ENCODE peak calls at places on chromosome 13, in six cellular contexts. N is HCT116, R is H1, T is A549, L is HepG2, I is SK-N-SH. O is an unnamed sample.

GRCh38 chr13:70087247-70087646 is 20.4 kb upstream of the ATXN8OS start:
- DNase-seq in N (no peak), R (no peak), T (no peak), L (no peak), I (no peak), O (no peak)

GRCh38 chr13:73938375-73939070 is 195.7 kb downstream of the KLF12 start:
- DNase-seq in N (peak), R (no peak), T (peak), L (no peak), I (no peak), O (no peak)

GRCh38 chr13:107534548-107534947 is 680.8 kb downstream of the LIG4 start:
- DNase-seq in N (no peak), R (no peak), T (no peak), L (no peak), I (no peak), O (no peak)

GRCh38 chr13:76991432-76991795 is 467 bp upstream of the CLN5 start:
- DNase-seq in N (no peak), R (no peak), T (no peak), L (no peak), I (no peak), O (peak)

GRCh38 chr13:73060251-73061160 is 1.7 kb downstream of the KLF5 start:
- DNase-seq in N (no peak), R (no peak), T (no peak), L (no peak), I (peak), O (peak)

GRCh38 chr13:59522652-59523051 is 641.1 kb downstream of the DIAPH3 start:
- DNase-seq in N (no peak), R (no peak), T (no peak), L (no peak), I (no peak), O (no peak)

GRCh38 chr13:98652721-98653470 is 76.0 kb upstream of the STK24 start:
- DNase-seq in N (no peak), R (no peak), T (no peak), L (no peak), I (no peak), O (no peak)

GRCh38 chr13:62046512-62046911 is 630.9 kb upstream of the PCDH20 start:
- DNase-seq in N (no peak), R (no peak), T (no peak), L (no peak), I (peak), O (no peak)

GRCh38 chr13:101941095-101941777 is 460.6 kb downstream of the FGF14 start:
- DNase-seq in N (no peak), R (no peak), T (no peak), L (no peak), I (peak), O (peak)

GRCh38 chr13:50456111-50456510 is 387.4 kb downstream of the DLEU7 start:
- DNase-seq in N (no peak), R (no peak), T (no peak), L (no peak), I (no peak), O (no peak)

GRCh38 chr13:36531746-36532486 is 99.6 kb downstream of the CCNA1 start:
- DNase-seq in N (no peak), R (no peak), T (no peak), L (no peak), I (no peak), O (no peak)

GRCh38 chr13:91406619-91407018 is 8.2 kb downstream of the GPC5 start:
- DNase-seq in N (peak), R (peak), T (peak), L (peak), I (peak), O (peak)

GRCh38 chr13:37270206-37271001 is 164.9 kb upstream of the CSNK1A1L start:
- DNase-seq in N (no peak), R (no peak), T (no peak), L (peak), I (no peak), O (no peak)

GRCh38 chr13:47256618-47257017 is 359.8 kb upstream of the HTR2A start:
- DNase-seq in N (no peak), R (no peak), T (no peak), L (no peak), I (no peak), O (no peak)

GRCh38 chr13:63167699-63168337 is 1752.2 kb upstream of the PCDH20 start:
- DNase-seq in N (no peak), R (no peak), T (no peak), L (no peak), I (no peak), O (no peak)

GRCh38 chr13:59750860-59751259 is 412.9 kb downstream of the DIAPH3 start:
- DNase-seq in N (no peak), R (peak), T (no peak), L (no peak), I (peak), O (no peak)

GRCh38 chr13:114140909-114141255 is 8.5 kb upstream of the RASA3 start:
- DNase-seq in N (no peak), R (no peak), T (no peak), L (no peak), I (no peak), O (no peak)

GRCh38 chr13:52738719-52739467 is 727 bp downstream of the CNMD start:
- DNase-seq in N (no peak), R (no peak), T (no peak), L (no peak), I (no peak), O (no peak)

GRCh38 chr13:113785051-113786010 is 26.3 kb downstream of the TMEM255B start:
- DNase-seq in N (peak), R (no peak), T (no peak), L (no peak), I (no peak), O (peak)

GRCh38 chr13:40180776-40181175 is 485.7 kb downstream of the FOXO1 start:
- DNase-seq in N (no peak), R (no peak), T (no peak), L (no peak), I (no peak), O (no peak)

GRCh38 chr13:71863249-71863648 is 3.8 kb downstream of the DACH1 start:
- DNase-seq in N (no peak), R (no peak), T (no peak), L (no peak), I (no peak), O (no peak)

GRCh38 chr13:106534844-106535551 is 464 bp downstream of the EFNB2 start:
- DNase-seq in N (no peak), R (no peak), T (peak), L (no peak), I (no peak), O (no peak)

GRCh38 chr13:97979556-97979955 is 26.1 kb downstream of the IPO5 start:
- DNase-seq in N (no peak), R (no peak), T (no peak), L (no peak), I (no peak), O (no peak)

GRCh38 chr13:59398127-59398526 is 765.6 kb downstream of the DIAPH3 start:
- DNase-seq in N (no peak), R (no peak), T (no peak), L (no peak), I (peak), O (peak)

GRCh38 chr13:23888658-23889597 is at the start of gene MIPEP:
- DNase-seq in N (peak), R (peak), T (peak), L (peak), I (peak), O (peak)

DNA sequence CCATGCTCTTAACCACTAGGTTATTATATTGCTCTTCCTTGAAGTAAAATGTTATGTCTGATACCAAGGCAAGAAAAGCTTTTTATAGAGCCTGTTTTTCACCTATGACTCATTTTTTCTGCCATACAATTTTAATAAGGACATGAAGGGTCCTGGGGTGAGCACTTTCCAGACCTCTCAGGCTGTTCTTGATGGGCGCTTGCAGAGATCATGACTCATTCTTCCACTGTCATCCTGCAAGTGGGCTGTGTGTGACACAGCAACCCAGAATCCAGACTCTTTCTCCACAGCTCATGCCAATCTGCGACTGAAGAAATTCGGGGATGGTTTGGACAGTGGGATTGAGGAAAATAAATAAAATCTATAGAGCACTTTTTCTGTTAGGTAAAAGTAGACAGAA is 506.7 kb upstream of the NBEA start:
- DNase-seq in N (peak), R (no peak), T (no peak), L (no peak), I (no peak), O (peak)
- TF ChIP-seq MAX in N (no peak), R (no peak), T (no peak), L (no peak), I (no peak), O (no peak)

DNA sequence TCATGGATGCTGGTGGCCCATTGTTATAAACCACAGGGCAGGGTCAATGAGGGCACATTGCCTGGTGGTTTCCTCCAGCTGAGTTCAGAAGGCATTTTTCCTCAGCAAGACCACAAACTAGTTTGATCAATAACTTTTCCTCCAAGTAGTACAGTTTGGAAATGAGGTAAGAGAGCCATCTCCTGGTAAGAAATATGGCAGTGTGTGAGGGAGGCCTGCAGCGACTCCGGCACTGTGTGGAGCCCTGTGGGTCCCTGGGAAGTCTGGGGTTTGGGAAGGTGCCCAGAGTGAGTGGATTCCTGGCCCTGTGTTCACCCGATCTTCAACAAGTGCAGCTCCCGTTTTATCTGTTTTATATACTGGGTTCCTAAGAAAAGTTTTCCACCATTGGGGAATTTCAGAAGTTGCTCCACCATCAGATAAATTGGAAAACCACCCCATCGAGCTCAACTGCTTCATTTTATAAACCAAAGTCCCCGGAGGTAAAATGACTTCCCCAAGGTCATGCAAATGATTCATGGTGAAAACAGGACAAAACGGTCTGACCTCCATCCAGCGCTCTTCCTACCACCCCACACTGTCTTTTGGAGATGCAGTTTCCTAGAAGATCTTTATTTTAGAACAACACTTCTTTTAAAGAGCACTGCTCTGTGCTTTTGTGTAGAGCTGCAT is 148.4 kb downstream of the KATNAL1 start:
- DNase-seq in N (no peak), R (no peak), T (no peak), L (no peak), I (no peak), O (peak)
- TF ChIP-seq CTCF in N (no peak), R (no peak), T (peak), L (peak), I (peak), O (peak)

GRCh38 chr13:110373617-110374016 is 66.5 kb downstream of the COL4A2 start:
- DNase-seq in N (no peak), R (no peak), T (no peak), L (no peak), I (no peak), O (no peak)
- H3K4me3 ChIP-seq in N (no peak), R (no peak), T (no peak), L (no peak), I (no peak), O (no peak)

DNA sequence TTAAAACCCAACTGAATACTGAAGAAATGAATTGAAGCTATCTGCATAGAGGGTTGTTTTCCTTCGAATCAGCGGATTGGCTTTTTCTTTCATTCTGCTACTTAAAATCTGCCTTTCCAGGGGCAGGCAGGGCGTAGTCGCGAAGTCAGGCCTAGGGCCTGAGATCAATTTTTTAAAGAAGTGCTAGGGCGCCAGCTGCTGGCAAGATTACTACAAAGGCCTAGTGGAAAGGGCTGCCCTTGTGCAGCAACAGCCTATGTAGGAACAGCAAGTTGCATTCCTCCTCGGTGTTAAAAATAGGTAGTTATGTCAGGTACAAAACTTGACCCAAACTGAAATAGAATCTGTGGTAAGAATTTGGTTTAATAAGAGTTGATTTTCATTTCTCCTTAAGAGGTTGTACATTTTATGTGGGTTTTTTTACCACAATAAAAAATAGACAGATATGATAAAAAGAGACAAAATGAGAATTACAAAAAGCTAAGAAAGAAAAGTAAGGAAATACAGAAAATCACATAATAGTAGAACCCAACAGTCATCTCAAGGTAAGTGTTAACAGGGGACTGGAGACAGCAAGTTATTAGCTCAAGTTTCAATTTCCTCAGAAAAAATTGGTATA is 9.5 kb upstream of the URAD start:
- DNase-seq in N (peak), R (no peak), T (peak), L (peak), I (no peak), O (peak)
- TF ChIP-seq MAX in N (peak), R (peak), T (no peak), L (no peak), I (no peak), O (peak)

GRCh38 chr13:25981060-25981459 is 70.8 kb downstream of the SHISA2 start:
- DNase-seq in N (no peak), R (no peak), T (no peak), L (no peak), I (no peak), O (no peak)

GRCh38 chr13:25982908-25983307 is 68.9 kb downstream of the SHISA2 start:
- DNase-seq in N (no peak), R (no peak), T (no peak), L (no peak), I (no peak), O (no peak)

GRCh38 chr13:25977671-25978070 is 74.1 kb downstream of the SHISA2 start:
- DNase-seq in N (no peak), R (no peak), T (no peak), L (no peak), I (no peak), O (no peak)

GRCh38 chr13:25978961-25979360 is 72.9 kb downstream of the SHISA2 start:
- DNase-seq in N (no peak), R (no peak), T (no peak), L (no peak), I (no peak), O (no peak)

GRCh38 chr13:25980255-25980654 is 71.6 kb downstream of the SHISA2 start:
- DNase-seq in N (peak), R (peak), T (no peak), L (peak), I (peak), O (peak)
- TF ChIP-seq CTCF in N (no peak), R (peak), T (no peak), L (no peak), I (no peak), O (peak)

DNA sequence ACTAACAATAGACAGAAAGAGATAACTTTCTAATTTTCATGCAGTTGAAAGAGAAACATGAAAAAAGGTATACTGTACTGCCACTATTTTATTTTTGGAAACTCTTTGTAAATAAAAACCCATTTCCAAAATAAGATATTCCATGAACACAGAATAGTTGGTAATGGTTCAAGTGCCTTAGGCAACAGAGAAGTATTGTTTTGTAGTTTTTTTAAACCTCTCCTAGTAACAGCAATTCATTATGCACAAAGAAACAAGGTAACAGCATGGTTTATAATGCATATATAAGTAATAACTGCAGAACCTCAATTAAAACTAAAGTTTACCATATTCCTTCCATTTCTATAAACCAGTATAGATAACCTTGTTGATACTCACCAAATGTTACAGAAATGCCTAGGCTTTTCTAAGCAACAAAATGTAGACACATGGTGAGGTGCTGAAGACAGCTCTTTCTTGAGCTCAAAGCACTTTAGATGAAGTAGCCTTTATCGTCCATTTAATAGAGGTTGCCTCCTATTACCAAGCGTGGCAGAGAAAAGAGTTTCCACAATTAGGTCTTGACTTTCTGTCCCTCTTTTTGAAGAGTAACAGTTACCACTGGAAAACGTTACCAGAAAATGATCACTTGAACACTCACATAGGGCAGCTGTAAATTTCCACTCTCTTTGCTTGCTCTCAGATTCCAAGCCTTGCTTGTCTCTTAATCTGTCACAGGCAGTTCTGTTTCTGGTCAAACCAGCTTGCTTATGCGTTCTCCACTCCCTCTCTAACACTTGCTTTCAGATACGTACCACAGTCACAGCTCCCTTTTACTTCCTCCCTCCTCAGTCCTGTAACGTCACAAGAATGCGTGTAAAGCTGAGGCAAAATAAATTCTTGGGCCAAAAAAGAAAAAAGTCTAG is 42.9 kb downstream of the CAB39L start:
- DNase-seq in N (no peak), R (no peak), T (no peak), L (no peak), I (peak), O (peak)
- H3K4me3 ChIP-seq in N (no peak), R (no peak), T (no peak), L (no peak), I (no peak), O (no peak)

GRCh38 chr13:100721885-100722512 is 47.4 kb upstream of the TMTC4 start:
- DNase-seq in N (peak), R (no peak), T (peak), L (peak), I (peak), O (peak)
- TF ChIP-seq MAX in N (no peak), R (no peak), T (no peak), L (no peak), I (no peak), O (peak)

GRCh38 chr13:21676611-21677021 is 5.7 kb downstream of the FGF9 start:
- DNase-seq in N (no peak), R (no peak), T (no peak), L (no peak), I (peak), O (peak)
- TF ChIP-seq CTCF in N (peak), R (peak), T (no peak), L (peak), I (no peak), O (peak)

DNA sequence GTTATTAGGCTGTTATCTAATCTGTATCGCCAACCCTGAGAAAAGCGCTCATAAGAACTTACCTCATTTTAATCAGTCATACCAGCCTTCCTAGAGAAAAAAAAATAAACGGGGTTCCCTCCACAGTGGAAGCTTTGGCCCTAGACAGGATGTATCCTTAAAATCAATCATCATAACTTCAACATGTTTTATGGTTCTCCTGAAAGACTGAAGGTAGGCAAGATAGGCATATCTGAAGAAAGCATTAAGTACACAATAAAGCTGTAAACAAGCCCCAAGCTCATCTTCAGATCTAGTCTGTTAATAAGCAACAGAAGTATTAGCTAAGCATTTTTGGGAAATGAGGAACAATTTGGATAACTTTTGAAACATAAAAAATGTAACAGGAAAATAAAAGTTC is 18.7 kb upstream of the SERP2 start:
- DNase-seq in N (no peak), R (no peak), T (no peak), L (no peak), I (no peak), O (no peak)
- H3K4me3 ChIP-seq in N (no peak), R (no peak), T (no peak), L (no peak), I (no peak), O (no peak)